ENCODE peak calls at places on chromosomes 4 and X, in ten cellular contexts. Y, M, H, B, E, O, C, F, A and S are unnamed samples.
A peak's percentile ranks its signal among the peaks of the same experiment; 100 is the strongest.

GRCh38 chr4:175891231-175891630 is 79.2 kb upstream of the GPM6A start:
- DNase-seq in A (no peak), O (no peak), M (no peak), C (no peak), Y (no peak), H (no peak), F (no peak), E (no peak), B (no peak), S (no peak)

GRCh38 chrX:150361070-150361776 is 1.9 kb upstream of the MAMLD1 start:
- DNase-seq in O (peak; percentile 32), M (peak; percentile 35), C (peak; percentile 22), B (peak; percentile 78), A (peak; percentile 38), H (peak; percentile 28), F (no peak), Y (no peak), E (peak; percentile 43), S (peak; percentile 79)

GRCh38 chr4:153409412-153409811 is 56.7 kb upstream of the TMEM131L start:
- DNase-seq in B (no peak), C (no peak), M (peak; percentile 71), E (no peak), H (no peak), O (no peak), Y (peak; percentile 65), A (no peak), F (no peak), S (no peak)

GRCh38 chrX:8647176-8647575 is 84.8 kb downstream of the ANOS1 start:
- DNase-seq in Y (no peak), H (no peak), A (no peak), F (no peak), O (no peak), B (no peak), M (no peak), E (no peak), C (no peak), S (no peak)

GRCh38 chr4:6381571-6382123 is 90.8 kb downstream of the PPP2R2C start:
- DNase-seq in O (no peak), H (no peak), C (no peak), E (no peak), M (no peak), F (no peak), A (no peak), Y (no peak), B (peak; percentile 27), S (no peak)

GRCh38 chr4:74665346-74665745 is 129.0 kb downstream of the BTC start:
- DNase-seq in E (no peak), A (no peak), H (no peak), M (no peak), B (peak; percentile 46), C (no peak), F (no peak), O (no peak), Y (no peak), S (no peak)

GRCh38 chr4:57639566-57640328 is 529.6 kb upstream of the IGFBP7 start:
- DNase-seq in M (no peak), O (no peak), Y (no peak), E (no peak), F (no peak), A (peak; percentile 64), C (peak; percentile 9), B (no peak), H (no peak), S (peak; percentile 5)

GRCh38 chr4:96035727-96036126 is 195.8 kb downstream of the PDHA2 start:
- DNase-seq in A (peak; percentile 16), M (peak; percentile 18), Y (no peak), B (no peak), E (no peak), H (no peak), C (no peak), F (no peak), O (no peak), S (peak; percentile 63)

GRCh38 chr4:14767142-14767541 is 235.1 kb upstream of the CPEB2 start:
- DNase-seq in B (no peak), C (no peak), F (no peak), O (no peak), E (no peak), Y (no peak), M (no peak), A (no peak), H (no peak), S (peak; percentile 27)

GRCh38 chr4:108342325-108342986 is 173.7 kb upstream of the LEF1 start:
- DNase-seq in O (no peak), H (peak; percentile 71), M (no peak), Y (no peak), E (peak; percentile 50), C (no peak), B (no peak), A (peak; percentile 71), F (no peak), S (no peak)

GRCh38 chrX:23504895-23505294 is 162.4 kb upstream of the PRDX4 start:
- DNase-seq in E (no peak), O (no peak), M (peak; percentile 2), Y (no peak), B (no peak), H (no peak), C (no peak), F (no peak), A (no peak), S (no peak)

GRCh38 chrX:72028701-72029470 is 102.8 kb downstream of the RTL5 start:
- DNase-seq in B (peak; percentile 38), O (peak; percentile 32), F (no peak), Y (no peak), E (no peak), H (no peak), C (no peak), A (no peak), M (no peak), S (no peak)

GRCh38 chr4:164396439-164396838 is 357.5 kb upstream of the SMIM31 start:
- DNase-seq in Y (no peak), B (no peak), E (no peak), F (no peak), H (no peak), O (no peak), M (no peak), C (no peak), A (peak; percentile 53), S (peak; percentile 11)

GRCh38 chr4:154719087-154719486 is 24.7 kb upstream of the LRAT start:
- DNase-seq in Y (peak; percentile 11), O (no peak), C (no peak), E (no peak), M (peak; percentile 63), F (no peak), H (no peak), A (no peak), B (no peak), S (peak; percentile 39)

GRCh38 chr4:28966982-28967381 is 1753.2 kb upstream of the PCDH7 start:
- DNase-seq in F (no peak), A (no peak), H (no peak), E (no peak), O (no peak), Y (no peak), M (peak; percentile 15), B (no peak), C (no peak), S (peak; percentile 3)